ENCODE peak calls at places on chromosomes 11 and 22, in four cellular contexts. M, I, Z and F are unnamed samples.

GRCh38 chr22:38038890-38039812 is 18.1 kb upstream of the PICK1 start:
- DNase-seq in I (no peak), M (no peak), Z (no peak), F (no peak)

GRCh38 chr11:101765932-101766331 is 148.9 kb upstream of the CEP126 start:
- DNase-seq in I (no peak), Z (no peak), M (no peak), F (no peak)

GRCh38 chr11:27248430-27249207 is 114.4 kb downstream of the CCDC34 start:
- DNase-seq in Z (no peak), I (no peak), M (no peak), F (peak)

GRCh38 chr11:61106906-61107470 is 4.7 kb downstream of the CD5 start:
- DNase-seq in I (no peak), M (no peak), Z (no peak), F (no peak)

GRCh38 chr11:68904458-68904847 is 762 bp downstream of the IGHMBP2 start:
- DNase-seq in Z (peak), M (no peak), I (peak), F (no peak)

GRCh38 chr11:20762112-20762511 is 92.7 kb downstream of the NELL1 start:
- DNase-seq in I (no peak), M (no peak), Z (no peak), F (no peak)

GRCh38 chr11:72010529-72011233 is 12.0 kb downstream of the IL18BP start:
- DNase-seq in I (no peak), Z (no peak), M (no peak), F (no peak)

GRCh38 chr11:72721276-72721675 is 30.9 kb downstream of the ARAP1 start:
- DNase-seq in M (no peak), Z (no peak), I (no peak), F (no peak)

GRCh38 chr11:73480677-73481076 is 104.5 kb downstream of the RELT start:
- DNase-seq in M (no peak), I (no peak), Z (no peak), F (no peak)

GRCh38 chr11:117152066-117152465 is 8.0 kb downstream of the PAFAH1B2 start:
- DNase-seq in I (no peak), Z (no peak), M (no peak), F (no peak)

GRCh38 chr11:77370217-77370616 is 68.7 kb upstream of the GDPD4 start:
- DNase-seq in I (no peak), Z (no peak), M (peak), F (no peak)

GRCh38 chr11:102187416-102188125 is 77.3 kb downstream of the YAP1 start:
- DNase-seq in M (peak), I (no peak), Z (no peak), F (no peak)

GRCh38 chr22:37454857-37455686 is 27.8 kb upstream of the ELFN2 start:
- DNase-seq in Z (peak), M (peak), I (no peak), F (no peak)

DNA sequence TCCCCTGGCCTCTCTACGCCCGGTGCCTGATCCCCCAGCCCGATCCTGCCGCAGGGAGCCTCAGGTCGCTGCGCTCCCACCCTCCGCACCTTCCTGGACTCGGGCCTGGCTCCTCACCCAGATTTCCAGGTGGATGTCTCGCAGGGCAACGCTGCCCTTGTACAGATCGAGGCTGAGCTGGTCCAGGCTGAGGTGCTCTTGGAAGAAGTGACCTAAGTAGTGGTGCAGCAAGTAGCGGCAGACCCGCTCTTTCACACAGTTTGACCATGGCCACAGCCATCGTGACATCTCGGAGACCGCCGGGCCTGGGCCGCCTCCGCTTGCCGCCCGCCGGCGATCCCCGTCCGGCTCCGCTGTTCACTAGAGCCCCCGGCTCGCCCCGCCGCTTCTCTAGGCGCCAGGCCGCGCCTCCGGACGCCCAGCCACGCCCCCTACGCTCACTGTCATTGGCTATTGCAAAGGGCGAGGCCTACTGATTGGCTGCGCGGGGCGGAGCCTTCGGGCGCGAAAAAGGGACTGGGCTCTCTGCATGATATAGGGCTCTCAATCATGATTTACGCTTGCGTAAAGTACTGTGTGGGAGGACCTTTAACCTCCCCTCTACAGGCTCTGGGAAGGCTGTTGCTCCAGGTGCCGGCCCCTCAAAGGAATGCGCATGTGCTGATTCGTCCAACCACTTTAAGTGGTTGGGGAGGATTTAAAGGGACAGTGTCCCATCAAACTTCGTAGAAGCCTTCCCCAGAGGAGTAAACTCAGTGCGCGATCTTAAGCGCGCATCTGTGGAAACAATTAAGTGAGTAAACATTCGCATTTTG is at the start of gene ATG2A:
- DNase-seq in I (peak), M (peak), Z (peak), F (peak)
- H2BK12ac ChIP-seq in I (no peak), M (peak), Z (no peak), F (no peak)

GRCh38 chr11:122706261-122706660 is 50.7 kb downstream of the UBASH3B start:
- DNase-seq in Z (peak), M (peak), I (no peak), F (no peak)
- H3K18ac ChIP-seq in Z (no peak), M (no peak), I (no peak), F (no peak)

GRCh38 chr11:130389315-130389935 is 39.0 kb downstream of the ADAMTS8 start:
- DNase-seq in I (no peak), M (no peak), Z (no peak), F (no peak)

GRCh38 chr11:130391692-130392091 is 36.7 kb downstream of the ADAMTS8 start:
- DNase-seq in M (no peak), Z (no peak), I (no peak), F (no peak)

GRCh38 chr11:130383363-130384168 is 44.8 kb downstream of the ADAMTS8 start:
- DNase-seq in I (peak), Z (no peak), M (peak), F (peak)

GRCh38 chr11:130390071-130390758 is 38.2 kb downstream of the ADAMTS8 start:
- DNase-seq in Z (peak), I (no peak), M (peak), F (no peak)

GRCh38 chr11:130388607-130389205 is 39.7 kb downstream of the ADAMTS8 start:
- DNase-seq in Z (no peak), I (no peak), M (no peak), F (no peak)
- H2BK12ac ChIP-seq in Z (no peak), I (no peak), M (peak), F (no peak)

DNA sequence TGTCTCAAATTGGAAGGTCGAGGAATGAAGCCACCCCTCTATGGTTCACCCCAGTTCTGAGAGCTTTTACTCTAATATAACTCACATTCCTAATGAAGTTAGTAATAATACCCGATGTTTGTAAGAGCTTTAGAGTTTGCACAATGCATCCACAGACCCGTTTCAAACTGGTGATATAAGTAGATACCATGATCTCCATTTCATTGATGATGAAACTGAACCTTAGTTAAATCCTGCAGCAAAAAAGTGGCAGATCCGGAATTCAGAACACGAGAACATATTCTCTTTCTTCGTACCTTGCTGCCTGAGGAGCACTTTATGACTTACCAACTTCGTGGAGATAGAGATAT is 757 bp upstream of the RBFOX2 start:
- DNase-seq in I (no peak), Z (peak), M (no peak), F (no peak)
- H3K18ac ChIP-seq in I (no peak), Z (no peak), M (peak), F (no peak)

DNA sequence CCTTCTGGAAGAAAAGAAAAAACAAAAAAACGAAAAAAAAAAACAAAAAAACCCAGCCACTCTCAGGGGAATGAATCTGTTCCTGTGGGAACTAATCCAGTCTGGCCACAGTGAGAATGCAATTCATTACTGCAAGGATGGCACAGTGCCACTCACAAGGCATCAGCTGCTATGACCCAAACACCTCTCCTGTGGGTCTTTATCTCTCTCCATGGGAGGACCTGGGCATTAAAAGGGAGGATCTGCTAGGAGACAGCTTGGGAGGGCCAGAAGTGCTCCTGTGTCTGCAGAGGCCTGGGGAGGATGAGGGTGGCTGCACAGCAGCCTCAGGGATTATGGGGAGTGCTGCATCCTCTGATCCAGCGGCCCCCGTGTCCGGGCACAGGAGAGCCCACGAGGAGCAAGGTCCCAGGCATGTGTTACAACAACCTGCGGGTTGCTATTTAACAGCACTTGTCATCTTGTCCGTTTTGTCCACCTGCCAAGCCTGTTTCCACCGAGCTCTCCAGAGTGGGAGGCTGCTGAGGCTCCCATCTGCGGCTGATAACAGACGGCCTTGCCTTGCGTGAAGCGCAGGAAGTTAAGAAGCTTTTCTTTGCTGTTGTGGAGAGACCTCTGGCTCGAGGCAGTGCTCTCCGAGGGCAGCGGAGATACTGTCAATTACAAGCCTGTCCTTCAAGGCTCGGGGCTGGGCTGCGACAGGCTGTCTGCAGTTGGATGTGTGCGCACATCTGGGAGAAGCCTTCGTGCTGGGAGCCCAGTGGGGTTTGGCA is 97.7 kb downstream of the NXPE2 start:
- DNase-seq in I (no peak), Z (no peak), M (no peak), F (no peak)
- H2BK12ac ChIP-seq in I (no peak), Z (no peak), M (no peak), F (no peak)

DNA sequence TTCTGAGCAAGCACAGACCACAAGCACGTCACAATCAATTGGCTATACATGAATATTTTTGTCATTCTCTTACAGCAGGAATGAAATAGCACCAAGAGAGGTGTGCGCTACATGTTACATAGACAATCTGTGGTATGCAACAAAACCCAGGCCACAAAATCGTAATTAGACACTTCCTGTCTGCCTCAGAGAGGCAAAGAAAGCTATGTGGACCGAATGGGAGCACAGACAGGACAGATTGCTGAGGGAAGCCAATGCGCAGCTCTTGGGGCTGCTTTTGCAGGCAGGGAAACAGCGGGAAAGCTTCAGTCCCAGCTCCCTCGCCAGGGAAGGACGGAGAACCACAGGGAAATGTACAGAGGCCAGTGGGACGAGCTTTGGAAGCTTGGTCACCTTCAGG is 40.9 kb downstream of the SERPINH1 start:
- DNase-seq in I (no peak), M (peak), Z (no peak), F (no peak)
- H3K18ac ChIP-seq in I (no peak), M (no peak), Z (no peak), F (no peak)

GRCh38 chr22:27797793-27798525 is 3.6 kb downstream of the MN1 start:
- DNase-seq in I (no peak), M (no peak), Z (no peak), F (peak)

GRCh38 chr22:27800250-27801131 is 1.1 kb downstream of the MN1 start:
- DNase-seq in M (peak), I (peak), Z (no peak), F (no peak)

GRCh38 chr22:27798526-27799333 is 2.8 kb downstream of the MN1 start:
- DNase-seq in M (peak), I (no peak), Z (no peak), F (peak)

GRCh38 chr22:27801197-27801615 is 350 bp downstream of the MN1 start:
- DNase-seq in M (peak), Z (no peak), I (peak), F (peak)

GRCh38 chr22:27799334-27800249 is 2.0 kb downstream of the MN1 start:
- DNase-seq in I (no peak), Z (no peak), M (peak), F (peak)
- H2BK12ac ChIP-seq in I (peak), Z (no peak), M (peak), F (no peak)

DNA sequence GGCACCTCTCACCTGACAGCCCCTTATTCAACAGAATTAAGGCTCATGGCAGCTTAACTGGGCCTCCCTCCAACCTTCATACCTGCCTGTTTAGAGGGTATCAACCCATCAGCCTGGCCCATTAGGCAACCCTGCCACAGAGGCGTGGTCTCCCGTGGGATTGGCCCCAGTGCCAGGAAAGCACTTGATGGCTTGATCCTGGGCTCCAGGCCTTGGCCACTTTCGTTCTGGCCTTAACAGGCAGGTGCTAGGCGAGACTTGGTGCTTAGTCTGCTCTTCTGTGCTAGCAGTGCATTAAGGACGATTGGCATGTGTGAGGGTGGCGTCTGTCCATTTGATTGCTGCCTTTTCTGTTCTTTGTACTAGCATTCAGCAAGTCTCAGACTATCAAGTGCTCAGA is 75.2 kb downstream of the CABIN1 start:
- DNase-seq in Z (no peak), M (no peak), I (no peak), F (no peak)
- H3K18ac ChIP-seq in Z (no peak), M (no peak), I (no peak), F (no peak)

DNA sequence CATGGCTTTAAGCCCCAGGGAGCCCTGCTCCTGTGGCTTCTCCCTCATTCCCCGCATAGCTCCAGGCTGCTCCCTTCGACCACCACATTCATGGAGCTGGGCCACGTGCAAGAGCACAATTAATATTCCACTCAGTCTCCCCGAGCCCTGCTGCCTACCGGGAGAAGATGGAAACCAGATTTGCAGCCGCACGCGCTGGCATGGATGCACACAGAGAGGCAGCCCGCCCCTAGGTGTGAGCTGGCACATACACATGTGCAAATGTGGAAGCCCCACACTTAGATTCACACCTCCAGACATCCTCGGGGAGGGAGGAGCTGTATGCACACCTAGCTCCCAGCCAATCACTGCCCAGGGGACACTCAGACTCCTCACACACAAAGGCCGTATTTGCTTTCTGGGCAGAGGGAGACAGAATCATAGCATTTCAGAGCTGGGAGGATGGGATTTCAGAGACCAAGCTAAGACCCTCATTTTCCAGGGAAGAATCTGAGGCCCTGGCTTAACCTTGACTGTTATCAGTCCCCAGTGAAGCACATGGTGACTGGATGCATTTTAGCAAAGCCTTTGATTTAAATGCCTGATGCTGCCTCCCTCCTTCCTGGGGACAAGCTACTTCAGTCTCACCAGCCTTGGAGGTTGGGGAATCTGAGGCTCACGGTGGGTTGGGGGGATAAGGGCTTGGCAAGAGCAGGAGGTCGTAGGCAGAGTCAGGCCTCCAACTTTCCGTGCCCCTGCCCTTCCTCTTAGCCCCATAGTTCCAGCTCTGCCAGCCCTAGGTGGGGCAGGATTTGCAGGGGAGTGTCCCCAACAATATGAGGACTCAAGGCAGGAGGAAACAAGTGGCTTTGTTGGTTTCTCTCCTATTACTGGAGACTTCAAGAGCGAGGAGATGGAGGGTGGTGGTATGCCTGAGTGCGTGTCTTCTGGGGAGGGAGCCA is 5.3 kb upstream of the CREB3L1 start:
- DNase-seq in M (no peak), Z (no peak), I (no peak), F (no peak)
- H2BK12ac ChIP-seq in M (peak), Z (no peak), I (no peak), F (no peak)